ENCODE peak calls at places on chromosomes 12 and 14, in eight cellular contexts. One of them, this sample, is unnamed.

GRCh38 chr12:84875241-84875640 is 37.4 kb downstream of the SLC6A15 start:
- DNase-seq in NCI-H1092 treated with DMSO at 0.1 percent for 48 hours: no peak
- DNase-seq in iPS-NIHi11: no peak
- DNase-seq in CD4-positive, CD25-positive, alpha-beta regulatory T cell: no peak
- DNase-seq in T-helper 1 cell: no peak
- DNase-seq in NCI-H226: no peak
- DNase-seq in small intestine: no peak
- DNase-seq in A549: no peak
- DNase-seq in this sample: no peak

GRCh38 chr12:84960918-84961317 is 48.3 kb upstream of the SLC6A15 start:
- DNase-seq in NCI-H1092 treated with DMSO at 0.1 percent for 48 hours: no peak
- DNase-seq in iPS-NIHi11: no peak
- DNase-seq in CD4-positive, CD25-positive, alpha-beta regulatory T cell: no peak
- DNase-seq in T-helper 1 cell: no peak
- DNase-seq in NCI-H226: no peak
- DNase-seq in small intestine: no peak
- DNase-seq in A549: no peak
- DNase-seq in this sample: no peak

GRCh38 chr12:14283489-14284144 is 81.9 kb upstream of the ATF7IP start:
- DNase-seq in NCI-H1092 treated with DMSO at 0.1 percent for 48 hours: peak; percentile 65
- DNase-seq in iPS-NIHi11: peak; percentile 45
- DNase-seq in CD4-positive, CD25-positive, alpha-beta regulatory T cell: no peak
- DNase-seq in T-helper 1 cell: no peak
- DNase-seq in NCI-H226: no peak
- DNase-seq in small intestine: no peak
- DNase-seq in A549: no peak
- DNase-seq in this sample: peak; percentile 77

GRCh38 chr12:80794506-80794905 is 77.8 kb downstream of the MYF5 start:
- DNase-seq in NCI-H1092 treated with DMSO at 0.1 percent for 48 hours: no peak
- DNase-seq in iPS-NIHi11: no peak
- DNase-seq in CD4-positive, CD25-positive, alpha-beta regulatory T cell: no peak
- DNase-seq in T-helper 1 cell: no peak
- DNase-seq in NCI-H226: no peak
- DNase-seq in small intestine: no peak
- DNase-seq in A549: no peak
- DNase-seq in this sample: no peak

GRCh38 chr12:75334384-75335030 is at the start of gene GLIPR1L1:
- DNase-seq in NCI-H1092 treated with DMSO at 0.1 percent for 48 hours: no peak
- DNase-seq in iPS-NIHi11: peak; percentile 67
- DNase-seq in CD4-positive, CD25-positive, alpha-beta regulatory T cell: peak; percentile 65
- DNase-seq in T-helper 1 cell: peak; percentile 57
- DNase-seq in NCI-H226: peak; percentile 62
- DNase-seq in small intestine: peak; percentile 80
- DNase-seq in A549: peak; percentile 48
- DNase-seq in this sample: peak; percentile 32

GRCh38 chr14:91496790-91497189 is 13.3 kb downstream of the PPP4R3A start:
- DNase-seq in NCI-H1092 treated with DMSO at 0.1 percent for 48 hours: no peak
- DNase-seq in iPS-NIHi11: no peak
- DNase-seq in CD4-positive, CD25-positive, alpha-beta regulatory T cell: no peak
- DNase-seq in T-helper 1 cell: no peak
- DNase-seq in NCI-H226: no peak
- DNase-seq in small intestine: peak; percentile 47
- DNase-seq in A549: no peak
- DNase-seq in this sample: no peak

GRCh38 chr12:93979189-93979588 is 169.2 kb upstream of the PLXNC1 start:
- DNase-seq in NCI-H1092 treated with DMSO at 0.1 percent for 48 hours: no peak
- DNase-seq in iPS-NIHi11: peak; percentile 33
- DNase-seq in CD4-positive, CD25-positive, alpha-beta regulatory T cell: no peak
- DNase-seq in T-helper 1 cell: no peak
- DNase-seq in NCI-H226: peak; percentile 4
- DNase-seq in small intestine: peak; percentile 72
- DNase-seq in A549: no peak
- DNase-seq in this sample: peak; percentile 13

GRCh38 chr12:102769323-102769916 is 147.6 kb downstream of the PAH start:
- DNase-seq in NCI-H1092 treated with DMSO at 0.1 percent for 48 hours: peak; percentile 26
- DNase-seq in iPS-NIHi11: peak; percentile 81
- DNase-seq in CD4-positive, CD25-positive, alpha-beta regulatory T cell: no peak
- DNase-seq in T-helper 1 cell: no peak
- DNase-seq in NCI-H226: peak; percentile 2
- DNase-seq in small intestine: peak; percentile 39
- DNase-seq in A549: peak; percentile 61
- DNase-seq in this sample: peak; percentile 68

GRCh38 chr12:124693356-124693755 is 125.9 kb upstream of the NCOR2 start:
- DNase-seq in NCI-H1092 treated with DMSO at 0.1 percent for 48 hours: no peak
- DNase-seq in iPS-NIHi11: no peak
- DNase-seq in CD4-positive, CD25-positive, alpha-beta regulatory T cell: no peak
- DNase-seq in T-helper 1 cell: no peak
- DNase-seq in NCI-H226: no peak
- DNase-seq in small intestine: no peak
- DNase-seq in A549: no peak
- DNase-seq in this sample: no peak

GRCh38 chr12:129676411-129676810 is 227.4 kb downstream of the TMEM132D start:
- DNase-seq in NCI-H1092 treated with DMSO at 0.1 percent for 48 hours: no peak
- DNase-seq in iPS-NIHi11: no peak
- DNase-seq in CD4-positive, CD25-positive, alpha-beta regulatory T cell: no peak
- DNase-seq in T-helper 1 cell: no peak
- DNase-seq in NCI-H226: no peak
- DNase-seq in small intestine: no peak
- DNase-seq in A549: no peak
- DNase-seq in this sample: no peak

GRCh38 chr12:105504286-105504685 is 173.8 kb downstream of the C12orf75 start:
- DNase-seq in NCI-H1092 treated with DMSO at 0.1 percent for 48 hours: no peak
- DNase-seq in iPS-NIHi11: peak; percentile 26
- DNase-seq in CD4-positive, CD25-positive, alpha-beta regulatory T cell: no peak
- DNase-seq in T-helper 1 cell: no peak
- DNase-seq in NCI-H226: no peak
- DNase-seq in small intestine: no peak
- DNase-seq in A549: no peak
- DNase-seq in this sample: no peak

GRCh38 chr12:6442799-6443198 is 2.0 kb upstream of the CD27 start:
- DNase-seq in NCI-H1092 treated with DMSO at 0.1 percent for 48 hours: no peak
- DNase-seq in iPS-NIHi11: no peak
- DNase-seq in CD4-positive, CD25-positive, alpha-beta regulatory T cell: no peak
- DNase-seq in T-helper 1 cell: no peak
- DNase-seq in NCI-H226: no peak
- DNase-seq in small intestine: no peak
- DNase-seq in A549: no peak
- DNase-seq in this sample: no peak

GRCh38 chr12:38664661-38665269 is 240.6 kb downstream of the CPNE8 start:
- DNase-seq in NCI-H1092 treated with DMSO at 0.1 percent for 48 hours: no peak
- DNase-seq in iPS-NIHi11: peak; percentile 45
- DNase-seq in CD4-positive, CD25-positive, alpha-beta regulatory T cell: no peak
- DNase-seq in T-helper 1 cell: no peak
- DNase-seq in NCI-H226: no peak
- DNase-seq in small intestine: peak; percentile 1
- DNase-seq in A549: no peak
- DNase-seq in this sample: no peak

GRCh38 chr12:92551853-92552397 is 150.9 kb upstream of the PLEKHG7 start:
- DNase-seq in NCI-H1092 treated with DMSO at 0.1 percent for 48 hours: no peak
- DNase-seq in iPS-NIHi11: no peak
- DNase-seq in CD4-positive, CD25-positive, alpha-beta regulatory T cell: no peak
- DNase-seq in T-helper 1 cell: no peak
- DNase-seq in NCI-H226: peak; percentile 88
- DNase-seq in small intestine: peak; percentile 49
- DNase-seq in A549: peak; percentile 26
- DNase-seq in this sample: no peak

GRCh38 chr14:90053044-90053443 is 8.8 kb upstream of the KCNK13 start:
- DNase-seq in NCI-H1092 treated with DMSO at 0.1 percent for 48 hours: no peak
- DNase-seq in iPS-NIHi11: no peak
- DNase-seq in CD4-positive, CD25-positive, alpha-beta regulatory T cell: no peak
- DNase-seq in T-helper 1 cell: no peak
- DNase-seq in NCI-H226: no peak
- DNase-seq in small intestine: no peak
- DNase-seq in A549: no peak
- DNase-seq in this sample: no peak

GRCh38 chr14:22820731-22821130 is 5.5 kb upstream of the SLC7A7 start:
- DNase-seq in NCI-H1092 treated with DMSO at 0.1 percent for 48 hours: no peak
- DNase-seq in iPS-NIHi11: no peak
- DNase-seq in CD4-positive, CD25-positive, alpha-beta regulatory T cell: no peak
- DNase-seq in T-helper 1 cell: no peak
- DNase-seq in NCI-H226: peak; percentile 62
- DNase-seq in small intestine: no peak
- DNase-seq in A549: no peak
- DNase-seq in this sample: peak; percentile 35

GRCh38 chr12:6554990-6555691 is 701 bp downstream of the IFFO1 start:
- DNase-seq in NCI-H1092 treated with DMSO at 0.1 percent for 48 hours: no peak
- DNase-seq in iPS-NIHi11: no peak
- DNase-seq in CD4-positive, CD25-positive, alpha-beta regulatory T cell: no peak
- DNase-seq in T-helper 1 cell: no peak
- DNase-seq in NCI-H226: no peak
- DNase-seq in small intestine: no peak
- DNase-seq in A549: no peak
- DNase-seq in this sample: no peak

GRCh38 chr12:104788848-104789271 is 169.2 kb downstream of the SLC41A2 start:
- DNase-seq in NCI-H1092 treated with DMSO at 0.1 percent for 48 hours: no peak
- DNase-seq in iPS-NIHi11: peak; percentile 67
- DNase-seq in CD4-positive, CD25-positive, alpha-beta regulatory T cell: no peak
- DNase-seq in T-helper 1 cell: no peak
- DNase-seq in NCI-H226: no peak
- DNase-seq in small intestine: no peak
- DNase-seq in A549: no peak
- DNase-seq in this sample: peak; percentile 13

GRCh38 chr12:15701212-15701611 is 88.0 kb downstream of the EPS8 start:
- DNase-seq in NCI-H1092 treated with DMSO at 0.1 percent for 48 hours: no peak
- DNase-seq in iPS-NIHi11: no peak
- DNase-seq in CD4-positive, CD25-positive, alpha-beta regulatory T cell: no peak
- DNase-seq in T-helper 1 cell: no peak
- DNase-seq in NCI-H226: peak; percentile 42
- DNase-seq in small intestine: no peak
- DNase-seq in A549: no peak
- DNase-seq in this sample: no peak

GRCh38 chr12:57615637-57616036 is 4.4 kb downstream of the ARHGEF25 start:
- DNase-seq in NCI-H1092 treated with DMSO at 0.1 percent for 48 hours: no peak
- DNase-seq in iPS-NIHi11: no peak
- DNase-seq in CD4-positive, CD25-positive, alpha-beta regulatory T cell: no peak
- DNase-seq in T-helper 1 cell: no peak
- DNase-seq in NCI-H226: no peak
- DNase-seq in small intestine: no peak
- DNase-seq in A549: no peak
- DNase-seq in this sample: no peak

GRCh38 chr14:96246535-96246839 is 9.5 kb upstream of the BDKRB1 start:
- DNase-seq in NCI-H1092 treated with DMSO at 0.1 percent for 48 hours: no peak
- DNase-seq in iPS-NIHi11: no peak
- DNase-seq in CD4-positive, CD25-positive, alpha-beta regulatory T cell: no peak
- DNase-seq in T-helper 1 cell: no peak
- DNase-seq in NCI-H226: peak; percentile 100
- DNase-seq in small intestine: no peak
- DNase-seq in A549: peak; percentile 82
- DNase-seq in this sample: no peak

GRCh38 chr14:89960895-89961294 is 5.2 kb downstream of the TDP1 start:
- DNase-seq in NCI-H1092 treated with DMSO at 0.1 percent for 48 hours: no peak
- DNase-seq in iPS-NIHi11: no peak
- DNase-seq in CD4-positive, CD25-positive, alpha-beta regulatory T cell: no peak
- DNase-seq in T-helper 1 cell: no peak
- DNase-seq in NCI-H226: no peak
- DNase-seq in small intestine: no peak
- DNase-seq in A549: no peak
- DNase-seq in this sample: no peak

GRCh38 chr14:105616802-105617192 is 90.4 kb downstream of the TMEM121 start:
- DNase-seq in NCI-H1092 treated with DMSO at 0.1 percent for 48 hours: no peak
- DNase-seq in iPS-NIHi11: no peak
- DNase-seq in CD4-positive, CD25-positive, alpha-beta regulatory T cell: no peak
- DNase-seq in T-helper 1 cell: no peak
- DNase-seq in NCI-H226: no peak
- DNase-seq in small intestine: no peak
- DNase-seq in A549: no peak
- DNase-seq in this sample: no peak

GRCh38 chr12:118055144-118055557 is 5.8 kb downstream of the WSB2 start:
- DNase-seq in NCI-H1092 treated with DMSO at 0.1 percent for 48 hours: no peak
- DNase-seq in iPS-NIHi11: peak; percentile 50
- DNase-seq in CD4-positive, CD25-positive, alpha-beta regulatory T cell: peak; percentile 49
- DNase-seq in T-helper 1 cell: peak; percentile 26
- DNase-seq in NCI-H226: no peak
- DNase-seq in small intestine: peak; percentile 41
- DNase-seq in A549: peak; percentile 39
- DNase-seq in this sample: peak; percentile 62

GRCh38 chr14:104389326-104390220 is 190.0 kb upstream of the C14orf180 start:
- DNase-seq in NCI-H1092 treated with DMSO at 0.1 percent for 48 hours: no peak
- DNase-seq in iPS-NIHi11: no peak
- DNase-seq in CD4-positive, CD25-positive, alpha-beta regulatory T cell: no peak
- DNase-seq in T-helper 1 cell: no peak
- DNase-seq in NCI-H226: no peak
- DNase-seq in small intestine: no peak
- DNase-seq in A549: no peak
- DNase-seq in this sample: no peak

GRCh38 chr14:90559811-90560492 is 163.1 kb downstream of the CALM1 start:
- DNase-seq in NCI-H1092 treated with DMSO at 0.1 percent for 48 hours: no peak
- DNase-seq in iPS-NIHi11: no peak
- DNase-seq in CD4-positive, CD25-positive, alpha-beta regulatory T cell: no peak
- DNase-seq in T-helper 1 cell: no peak
- DNase-seq in NCI-H226: no peak
- DNase-seq in small intestine: no peak
- DNase-seq in A549: no peak
- DNase-seq in this sample: no peak

GRCh38 chr12:95547522-95548055 is 3.7 kb downstream of the USP44 start:
- DNase-seq in NCI-H1092 treated with DMSO at 0.1 percent for 48 hours: no peak
- DNase-seq in iPS-NIHi11: no peak
- DNase-seq in CD4-positive, CD25-positive, alpha-beta regulatory T cell: no peak
- DNase-seq in T-helper 1 cell: no peak
- DNase-seq in NCI-H226: peak; percentile 42
- DNase-seq in small intestine: no peak
- DNase-seq in A549: no peak
- DNase-seq in this sample: no peak

GRCh38 chr12:20740972-20741371 is 45.8 kb downstream of the SLCO1C1 start:
- DNase-seq in NCI-H1092 treated with DMSO at 0.1 percent for 48 hours: no peak
- DNase-seq in iPS-NIHi11: no peak
- DNase-seq in CD4-positive, CD25-positive, alpha-beta regulatory T cell: no peak
- DNase-seq in T-helper 1 cell: no peak
- DNase-seq in NCI-H226: no peak
- DNase-seq in small intestine: no peak
- DNase-seq in A549: no peak
- DNase-seq in this sample: no peak

This sample was measured in NCI-H345.